ENCODE peak calls at places on chromosomes 12 and 14, in four cellular contexts. B is brain microvascular endothelial cell; M is stimulated activated CD4-positive, alpha-beta T cell treated with anti-CD3 and anti-CD28 coated beads, Interleukin-12 subunit alpha, Interleukin-12 subunit beta, amount 100 ng/mL, for 4 hours; N is OCI-LY7. P is an unnamed sample.

GRCh38 chr12:95959107-95959506 is 16.0 kb downstream of the AMDHD1 start:
- DNase-seq in N (peak; percentile 28), B (no peak), M (no peak), P (no peak)

GRCh38 chr12:98909749-98910148 is 264.7 kb downstream of the APAF1 start:
- DNase-seq in N (no peak), M (no peak), B (no peak), P (no peak)

GRCh38 chr14:64324461-64325255 is 30.5 kb upstream of the ESR2 start:
- DNase-seq in B (peak; percentile 11), N (no peak), M (no peak), P (no peak)

GRCh38 chr12:124130717-124131670 is 158.0 kb downstream of the ZNF664 start:
- DNase-seq in B (no peak), M (no peak), N (no peak), P (no peak)

GRCh38 chr12:73383584-73384229 is 1111.5 kb downstream of the TRHDE start:
- DNase-seq in N (no peak), B (no peak), M (no peak), P (no peak)

GRCh38 chr14:74799765-74800164 is 36.6 kb downstream of the YLPM1 start:
- DNase-seq in B (no peak), M (no peak), N (no peak), P (no peak)

GRCh38 chr12:109601557-109601956 is 28.0 kb downstream of the MVK start:
- DNase-seq in N (no peak), M (no peak), B (no peak), P (no peak)

GRCh38 chr12:107178776-107179175 is 85.4 kb upstream of the CRY1 start:
- DNase-seq in B (no peak), M (no peak), N (no peak), P (no peak)

GRCh38 chr14:99012703-99013102 is 259.3 kb downstream of the BCL11B start:
- DNase-seq in M (no peak), B (no peak), N (no peak), P (no peak)

GRCh38 chr12:59182191-59182590 is 261.9 kb upstream of the LRIG3 start:
- DNase-seq in M (peak; percentile 2), B (peak; percentile 67), N (no peak), P (peak; percentile 24)

GRCh38 chr14:105019861-105020814 is 745 bp downstream of the CDCA4 start:
- DNase-seq in N (peak; percentile 72), M (peak; percentile 51), B (peak; percentile 13), P (no peak)

GRCh38 chr12:64633940-64634337 is 23.6 kb downstream of the RASSF3 start:
- DNase-seq in B (peak; percentile 77), N (no peak), M (no peak), P (no peak)

GRCh38 chr14:70416322-70416716 is 571 bp downstream of the SYNJ2BP start:
- DNase-seq in N (no peak), M (no peak), B (peak; percentile 0), P (no peak)

GRCh38 chr12:92170050-92170449 is 24.4 kb upstream of the BTG1 start:
- DNase-seq in B (no peak), N (no peak), M (no peak), P (no peak)

GRCh38 chr14:64232095-64232830 is 61.9 kb downstream of the ESR2 start:
- DNase-seq in B (peak; percentile 92), N (peak; percentile 56), M (no peak), P (peak; percentile 81)

GRCh38 chr12:19810213-19810612 is 370.9 kb downstream of the AEBP2 start:
- DNase-seq in B (no peak), N (no peak), M (no peak), P (no peak)

GRCh38 chr14:96722751-96723150 is 74.4 kb upstream of the VRK1 start:
- DNase-seq in N (no peak), B (no peak), M (no peak), P (no peak)

GRCh38 chr14:89963288-89963978 is 7.7 kb downstream of the TDP1 start:
- DNase-seq in M (no peak), N (no peak), B (no peak), P (no peak)

GRCh38 chr14:21093769-21094681 is 4.4 kb downstream of the ZNF219 start:
- DNase-seq in M (no peak), N (no peak), B (no peak), P (no peak)

GRCh38 chr14:85190251-85190650 is 339.7 kb upstream of the FLRT2 start:
- DNase-seq in B (no peak), N (no peak), M (no peak), P (no peak)

GRCh38 chr12:22228022-22228875 is 106.3 kb downstream of the ST8SIA1 start:
- DNase-seq in B (peak; percentile 27), M (no peak), N (no peak), P (no peak)

GRCh38 chr14:64721391-64721791 is 17.2 kb downstream of the PLEKHG3 start:
- DNase-seq in M (no peak), B (no peak), N (no peak), P (no peak)

GRCh38 chr12:58306266-58306995 is 365.1 kb downstream of the ATP23 start:
- DNase-seq in N (no peak), M (no peak), B (no peak), P (no peak)

GRCh38 chr14:79730911-79731310 is 480.4 kb downstream of the DIO2 start:
- DNase-seq in N (no peak), B (peak; percentile 53), M (no peak), P (peak; percentile 59)

GRCh38 chr12:120858306-120859088 is 45.7 kb downstream of the SPPL3 start:
- DNase-seq in N (no peak), M (no peak), B (no peak), P (no peak)

GRCh38 chr14:23481362-23481970 is 12.0 kb downstream of the NGDN start:
- DNase-seq in M (no peak), B (no peak), N (no peak), P (no peak)

GRCh38 chr12:98828802-98829600 is 183.9 kb downstream of the APAF1 start:
- DNase-seq in N (no peak), M (no peak), B (no peak), P (no peak)

GRCh38 chr12:1805441-1806081 is 14.8 kb upstream of the LRTM2 start:
- DNase-seq in M (no peak), N (no peak), B (no peak), P (no peak)

GRCh38 chr12:67884596-67884995 is 104.7 kb upstream of the IFNG-AS1 start:
- DNase-seq in N (no peak), B (no peak), M (no peak), P (no peak)